ENCODE peak calls at places on chromosomes 2 and 18, in eight cellular contexts. D is breast epithelium, G is HCT116, O is heart left ventricle, F is spleen, W is esophagus squamous epithelium, T is HepG2, S is sigmoid colon. A is an unnamed sample. For H3K27me3, the result is how much of the 10 kb centered on the place peaks cover.

GRCh38 chr2:20868377-20868776 is 45.5 kb upstream of the LDAH start:
- DNase-seq in D (no peak), G (no peak), O (no peak), F (no peak), W (no peak), T (no peak), S (no peak), A (no peak)

GRCh38 chr2:224142397-224143312 is 103.6 kb upstream of the SERPINE2 start:
- DNase-seq in D (no peak), G (no peak), O (no peak), F (no peak), W (no peak), T (no peak), S (no peak), A (no peak)

GRCh38 chr2:135473567-135473966 is 57.5 kb downstream of the ZRANB3 start:
- DNase-seq in D (no peak), G (no peak), O (no peak), F (no peak), W (no peak), T (peak), S (no peak), A (no peak)

GRCh38 chr18:55585586-55586521 is 2.1 kb downstream of the TCF4 start:
- DNase-seq in D (no peak), G (no peak), O (peak), F (no peak), W (no peak), T (no peak), S (no peak), A (no peak)

GRCh38 chr18:28177828-28178635 is 1.1 kb upstream of the CDH2 start:
- DNase-seq in D (no peak), G (no peak), O (peak), F (no peak), W (no peak), T (peak), S (no peak), A (peak)

GRCh38 chr18:22311301-22311700 is 106.4 kb downstream of the CTAGE1 start:
- DNase-seq in D (no peak), G (no peak), O (no peak), F (no peak), W (no peak), T (no peak), S (no peak), A (no peak)

GRCh38 chr2:219633276-219634065 is 6.0 kb downstream of the SLC4A3 start:
- DNase-seq in D (no peak), G (no peak), O (peak), F (no peak), W (no peak), T (no peak), S (no peak), A (peak)

GRCh38 chr2:74037379-74037860 is 52.7 kb downstream of the TET3 start:
- DNase-seq in D (no peak), G (no peak), O (no peak), F (no peak), W (no peak), T (no peak), S (no peak), A (no peak)

GRCh38 chr2:126359494-126359893 is 296.5 kb upstream of the GYPC start:
- DNase-seq in D (no peak), G (no peak), O (no peak), F (no peak), W (no peak), T (no peak), S (no peak), A (no peak)

GRCh38 chr2:32715981-32716380 is 88.1 kb downstream of the TTC27 start:
- DNase-seq in D (no peak), G (no peak), O (no peak), F (no peak), W (no peak), T (no peak), S (no peak), A (no peak)

GRCh38 chr2:144596074-144596871 is 76.4 kb upstream of the ZEB2 start:
- DNase-seq in D (no peak), G (no peak), O (no peak), F (no peak), W (no peak), T (peak), S (no peak), A (no peak)

GRCh38 chr2:24793752-24794477 is 690 bp downstream of the CENPO start:
- DNase-seq in D (no peak), G (no peak), O (no peak), F (no peak), W (no peak), T (peak), S (no peak), A (no peak)

GRCh38 chr2:146917430-146918037 is 927.3 kb upstream of the ACVR2A start:
- DNase-seq in D (no peak), G (no peak), O (no peak), F (no peak), W (no peak), T (no peak), S (no peak), A (no peak)

GRCh38 chr2:171551836-171552235 is 29.6 kb downstream of the CYBRD1 start:
- DNase-seq in D (no peak), G (no peak), O (no peak), F (no peak), W (no peak), T (no peak), S (no peak), A (no peak)

GRCh38 chr2:229269986-229270385 is 1.1 kb downstream of the PID1 start:
- DNase-seq in D (no peak), G (no peak), O (no peak), F (no peak), W (no peak), T (no peak), S (no peak), A (no peak)

DNA sequence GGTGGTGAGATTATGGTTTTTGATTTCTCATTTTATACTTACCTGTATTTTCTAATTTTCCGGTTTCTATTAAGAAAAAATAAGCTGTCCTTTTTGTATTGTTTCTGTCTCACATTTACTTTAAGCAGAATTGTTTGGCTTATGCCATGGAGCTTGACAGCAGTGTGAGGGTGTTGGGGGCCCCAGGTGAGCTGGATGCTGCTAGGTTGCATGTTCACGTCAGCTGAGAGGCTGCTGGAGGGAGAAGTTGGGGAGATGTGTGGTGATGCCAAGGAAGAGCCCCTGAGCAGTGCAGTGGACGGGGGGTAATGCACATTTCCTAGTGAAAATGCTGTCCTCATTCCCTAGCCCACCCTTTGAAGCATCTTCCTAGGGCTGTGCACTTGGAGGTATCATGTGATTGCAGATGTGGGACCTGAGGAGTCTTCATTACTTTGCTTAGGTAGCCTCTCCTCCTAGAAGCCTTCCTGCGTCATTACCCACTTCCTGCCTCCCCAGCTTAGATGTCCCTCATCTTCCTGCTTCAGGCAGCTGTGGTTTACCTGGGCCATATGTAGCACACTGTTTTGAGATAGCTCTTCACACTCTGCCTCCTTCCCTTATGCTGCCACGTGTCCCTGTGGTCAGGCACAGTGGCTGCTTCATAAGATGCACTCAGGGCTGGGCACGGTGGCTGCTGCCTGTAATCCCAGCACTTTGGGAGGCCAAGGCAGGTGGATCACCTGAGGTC is 16.2 kb downstream of the ATG16L1 start:
- DNase-seq in D (no peak), G (no peak), O (no peak), F (peak), W (no peak), T (no peak), S (no peak), A (no peak)
- TF ChIP-seq POLR2A in D (no peak), G (no peak), O (no peak), F (no peak), W (no peak), T (no peak), S (no peak), A (no peak)

DNA sequence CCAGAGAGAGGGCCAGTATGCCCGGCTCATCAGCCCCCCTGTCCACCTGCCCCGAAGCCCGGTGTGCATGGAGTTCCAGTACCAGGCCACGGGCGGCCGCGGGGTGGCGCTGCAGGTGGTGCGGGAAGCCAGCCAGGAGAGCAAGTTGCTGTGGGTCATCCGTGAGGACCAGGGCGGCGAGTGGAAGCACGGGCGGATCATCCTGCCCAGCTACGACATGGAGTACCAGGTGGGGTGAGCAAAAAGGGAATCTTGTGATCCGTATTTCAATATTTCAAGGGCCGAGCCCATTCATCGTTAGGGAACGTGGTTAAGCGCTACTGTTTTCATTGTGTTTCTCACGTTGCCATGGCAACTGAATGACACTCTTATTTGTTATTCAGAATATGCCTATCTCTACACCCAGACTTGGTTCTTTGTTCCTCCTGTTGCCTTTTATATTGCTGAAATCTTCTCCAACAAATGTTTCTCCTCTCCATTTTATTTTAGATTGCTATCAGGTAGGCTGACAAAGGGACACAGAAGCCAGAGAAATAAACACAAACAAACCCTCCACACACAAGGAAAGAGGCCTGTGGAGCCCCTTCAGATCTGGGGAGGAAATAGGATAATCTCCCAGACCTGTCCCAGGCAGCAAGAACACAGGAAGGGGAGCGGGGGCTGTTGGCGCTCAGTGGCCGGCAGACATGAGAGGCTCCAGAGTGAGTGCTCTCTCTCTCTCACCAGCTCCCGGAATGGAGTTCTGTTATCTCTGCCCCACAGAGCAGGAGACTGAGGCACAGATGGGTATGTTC is 81.6 kb downstream of the NRP2 start:
- DNase-seq in D (no peak), G (no peak), O (peak), F (no peak), W (no peak), T (no peak), S (peak), A (no peak)
- H3K27ac ChIP-seq in D (no peak), G (no peak), O (no peak), F (no peak), W (no peak), T (no peak), S (peak), A (no peak)

GRCh38 chr18:79798346-79798998 is 734 bp downstream of the KCNG2 start:
- DNase-seq in D (peak), G (no peak), O (no peak), F (peak), W (no peak), T (no peak), S (peak), A (no peak)
- H3K27me3 ChIP-seq in D (under half), G (under half), O (under half), F (under half), W (under half), T (under half), S (under half), A (under half)

GRCh38 chr2:60047347-60047746 is 506.1 kb downstream of the BCL11A start:
- DNase-seq in D (no peak), G (no peak), O (no peak), F (no peak), W (no peak), T (no peak), S (no peak), A (no peak)
- TF ChIP-seq POLR2A in D (no peak), G (no peak), O (no peak), F (no peak), W (no peak), T (no peak), S (no peak), A (no peak)

GRCh38 chr2:36964496-36965058 is 1.8 kb downstream of the STRN start:
- DNase-seq in D (no peak), G (no peak), O (no peak), F (no peak), W (no peak), T (no peak), S (no peak), A (no peak)
- H3K27ac ChIP-seq in D (peak), G (no peak), O (peak), F (peak), W (peak), T (no peak), S (no peak), A (no peak)

GRCh38 chr18:49564435-49564834 is 2.6 kb downstream of the LIPG start:
- DNase-seq in D (no peak), G (no peak), O (no peak), F (no peak), W (no peak), T (no peak), S (no peak), A (no peak)

GRCh38 chr18:49565101-49565500 is 3.2 kb downstream of the LIPG start:
- DNase-seq in D (no peak), G (no peak), O (no peak), F (no peak), W (no peak), T (no peak), S (no peak), A (no peak)

GRCh38 chr18:49563130-49563540 is 1.3 kb downstream of the LIPG start:
- DNase-seq in D (no peak), G (peak), O (no peak), F (no peak), W (no peak), T (no peak), S (no peak), A (no peak)

GRCh38 chr18:49562481-49563129 is 748 bp downstream of the LIPG start:
- DNase-seq in D (no peak), G (no peak), O (peak), F (no peak), W (no peak), T (no peak), S (no peak), A (no peak)

GRCh38 chr18:49563701-49564100 is 1.8 kb downstream of the LIPG start:
- DNase-seq in D (no peak), G (no peak), O (no peak), F (no peak), W (no peak), T (no peak), S (no peak), A (no peak)
- H3K27me3 ChIP-seq in D (under half), G (under half), O (under half), F (half or more), W (under half), T (under half), S (under half), A (under half)